ENCODE peak calls at places on chromosomes 6 and 20, in eight cellular contexts. K, X, M, B, V, D, Y and O are unnamed samples.
A peak's percentile ranks its signal among the peaks of the same experiment; 100 is the strongest.

GRCh38 chr6:56914791-56915658 is 39.9 kb upstream of the BEND6 start:
- DNase-seq in K (no peak), X (no peak), M (peak; percentile 79), B (no peak), V (no peak), D (no peak), Y (no peak), O (no peak)

GRCh38 chr20:61684583-61685235 is 381.0 kb downstream of the TAF4 start:
- DNase-seq in K (no peak), X (no peak), M (no peak), B (no peak), V (peak; percentile 39), D (no peak), Y (no peak), O (no peak)

GRCh38 chr6:164628302-164628931 is 681.0 kb downstream of the C6orf118 start:
- DNase-seq in K (no peak), X (no peak), M (no peak), B (no peak), V (no peak), D (no peak), Y (no peak), O (no peak)

GRCh38 chr6:44678252-44678935 is 290.9 kb downstream of the CDC5L start:
- DNase-seq in K (no peak), X (no peak), M (no peak), B (no peak), V (no peak), D (no peak), Y (no peak), O (no peak)

GRCh38 chr6:43699564-43700186 is 12.1 kb upstream of the MRPS18A start:
- DNase-seq in K (peak; percentile 21), X (no peak), M (no peak), B (no peak), V (peak; percentile 16), D (peak; percentile 42), Y (no peak), O (peak; percentile 67)

GRCh38 chr20:44465001-44465560 is 10.6 kb upstream of the TTPAL start:
- DNase-seq in K (no peak), X (no peak), M (no peak), B (no peak), V (no peak), D (no peak), Y (no peak), O (no peak)

GRCh38 chr20:46350201-46350985 is 42.1 kb upstream of the CDH22 start:
- DNase-seq in K (peak; percentile 84), X (no peak), M (no peak), B (no peak), V (peak; percentile 21), D (no peak), Y (peak; percentile 95), O (peak; percentile 87)

GRCh38 chr6:43052842-43053544 is 658 bp downstream of the CUL7 start:
- DNase-seq in K (no peak), X (peak; percentile 18), M (no peak), B (no peak), V (no peak), D (no peak), Y (peak; percentile 26), O (peak; percentile 26)

GRCh38 chr6:30752164-30752927 is 8.0 kb upstream of the IER3 start:
- DNase-seq in K (peak; percentile 100), X (no peak), M (no peak), B (no peak), V (peak; percentile 100), D (no peak), Y (peak; percentile 100), O (peak; percentile 100)

GRCh38 chr6:105374010-105374420 is 28.9 kb downstream of the PREP start:
- DNase-seq in K (peak; percentile 32), X (no peak), M (no peak), B (no peak), V (peak; percentile 90), D (peak; percentile 87), Y (peak; percentile 23), O (peak; percentile 77)